ENCODE peak calls at places on chromosomes 5 and 9, in eight cellular contexts. A is fibroblast of mammary gland; J is fibroblast of pulmonary artery; Z is dorsolateral prefrontal cortex; D is lung microvascular endothelial cell; U is activated CD4-positive, alpha-beta T cell treated with anti-CD3 and anti-CD28 coated beads for 48 hours; T is effector memory CD8-positive, alpha-beta T cell; C is Karpas-422. L is an unnamed sample.
A peak's percentile ranks its signal among the peaks of the same experiment; 100 is the strongest.

GRCh38 chr5:20028506-20028905 is 40.5 kb upstream of the CDH18 start:
- DNase-seq in D (no peak), U (no peak), A (peak; percentile 2), J (peak; percentile 43), T (no peak), C (no peak), Z (no peak), L (no peak)

GRCh38 chr9:135768516-135769218 is 66.7 kb downstream of the KCNT1 start:
- DNase-seq in J (no peak), C (no peak), D (no peak), U (no peak), A (no peak), Z (no peak), T (no peak), L (no peak)

GRCh38 chr5:14144586-14145355 is 1.6 kb downstream of the TRIO start:
- DNase-seq in U (peak; percentile 34), C (peak; percentile 42), J (peak; percentile 45), T (peak; percentile 37), Z (no peak), D (peak; percentile 80), A (peak; percentile 78), L (peak; percentile 51)

GRCh38 chr9:135240871-135241311 is 153.4 kb downstream of the OLFM1 start:
- DNase-seq in U (no peak), C (no peak), Z (peak; percentile 70), A (no peak), J (no peak), D (no peak), T (no peak), L (no peak)

GRCh38 chr5:65482727-65483473 is 1.2 kb upstream of the ADAMTS6 start:
- DNase-seq in C (peak; percentile 42), Z (no peak), J (peak; percentile 77), A (peak; percentile 87), D (peak; percentile 84), T (peak; percentile 7), U (no peak), L (no peak)

GRCh38 chr5:137921931-137922330 is 32.7 kb downstream of the PKD2L2 start:
- DNase-seq in U (no peak), J (peak; percentile 25), Z (no peak), A (peak; percentile 27), C (no peak), T (no peak), D (peak; percentile 29), L (no peak)

GRCh38 chr5:172943283-172943841 is 15.9 kb upstream of the RPL26L1 start:
- DNase-seq in U (no peak), T (no peak), Z (no peak), J (peak; percentile 91), D (peak; percentile 71), A (peak; percentile 69), C (no peak), L (peak; percentile 62)

GRCh38 chr9:83596899-83597504 is 25.9 kb upstream of the IDNK start:
- DNase-seq in U (peak; percentile 67), C (peak; percentile 82), T (peak; percentile 20), D (peak; percentile 44), J (peak; percentile 44), A (peak; percentile 31), Z (no peak), L (no peak)

GRCh38 chr5:97412959-97413358 is 229.9 kb upstream of the RIOK2 start:
- DNase-seq in Z (no peak), T (no peak), J (no peak), C (no peak), U (no peak), A (no peak), D (no peak), L (no peak)

GRCh38 chr9:92426501-92426900 is 2.2 kb upstream of the OMD start:
- DNase-seq in C (no peak), T (no peak), D (no peak), J (no peak), A (no peak), Z (no peak), U (no peak), L (no peak)

GRCh38 chr9:14170973-14171596 is 142.9 kb downstream of the NFIB start:
- DNase-seq in T (no peak), C (no peak), J (peak; percentile 79), Z (no peak), A (peak; percentile 73), D (peak; percentile 59), U (no peak), L (no peak)

GRCh38 chr5:124402144-124402581 is 344.3 kb downstream of the ZNF608 start:
- DNase-seq in C (no peak), A (peak; percentile 60), T (no peak), Z (no peak), U (no peak), D (no peak), J (peak; percentile 79), L (no peak)

GRCh38 chr9:37921168-37921510 is 17.2 kb upstream of the SLC25A51 start:
- DNase-seq in T (no peak), J (no peak), D (no peak), C (no peak), A (no peak), U (no peak), Z (peak; percentile 28), L (no peak)

GRCh38 chr5:139676951-139677367 is 28.8 kb downstream of the CXXC5 start:
- DNase-seq in J (no peak), T (no peak), A (no peak), D (no peak), U (no peak), C (no peak), Z (peak; percentile 92), L (no peak)

GRCh38 chr5:146718628-146719027 is 159.9 kb downstream of the PPP2R2B start:
- DNase-seq in J (no peak), T (no peak), C (no peak), A (no peak), U (no peak), Z (no peak), D (no peak), L (no peak)

GRCh38 chr5:173397531-173397930 is 69.3 kb upstream of the STC2 start:
- DNase-seq in J (no peak), Z (no peak), A (no peak), U (no peak), T (no peak), D (no peak), C (peak; percentile 27), L (no peak)

GRCh38 chr9:114691046-114691955 is 9.3 kb upstream of the TEX48 start:
- DNase-seq in D (peak; percentile 79), T (peak; percentile 46), Z (no peak), A (peak; percentile 90), C (no peak), U (peak; percentile 84), J (peak; percentile 71), L (no peak)

GRCh38 chr5:156913719-156914370 is 49.2 kb downstream of the TIMD4 start:
- DNase-seq in T (peak; percentile 28), Z (no peak), D (no peak), A (no peak), J (no peak), U (no peak), C (peak; percentile 60), L (peak; percentile 20)

GRCh38 chr9:111661802-111662491 is 542 bp downstream of the GNG10 start:
- DNase-seq in J (peak; percentile 32), D (peak; percentile 36), Z (peak; percentile 42), U (peak; percentile 48), T (peak; percentile 11), C (peak; percentile 77), A (peak; percentile 19), L (no peak)

GRCh38 chr5:10836991-10837390 is 76.0 kb upstream of the DAP start:
- DNase-seq in T (no peak), U (no peak), J (no peak), A (peak; percentile 77), Z (no peak), D (no peak), C (no peak), L (no peak)

GRCh38 chr9:108775901-108776306 is 79.9 kb downstream of the ACTL7B start:
- DNase-seq in T (no peak), J (no peak), U (no peak), D (no peak), Z (no peak), A (no peak), C (no peak), L (no peak)

GRCh38 chr5:29037716-29038115 is 1999.3 kb upstream of the CDH9 start:
- DNase-seq in A (no peak), D (no peak), U (no peak), J (no peak), C (no peak), T (no peak), Z (no peak), L (no peak)

GRCh38 chr5:111379391-111379816 is 132.9 kb downstream of the STARD4 start:
- DNase-seq in U (no peak), C (no peak), J (no peak), D (no peak), T (no peak), Z (no peak), A (no peak), L (no peak)

GRCh38 chr5:83404182-83404712 is 67.3 kb upstream of the VCAN start:
- DNase-seq in U (no peak), D (no peak), T (no peak), J (no peak), Z (no peak), C (no peak), A (no peak), L (no peak)

GRCh38 chr5:39580702-39581498 is 156.1 kb upstream of the DAB2 start:
- DNase-seq in T (no peak), J (peak; percentile 69), D (peak; percentile 30), A (peak; percentile 88), C (no peak), Z (no peak), U (no peak), L (no peak)

L was measured in GDM1.